ENCODE peak calls at places on chromosomes 11 and 22, in ten cellular contexts. X is B cell; M is fibroblast of the aortic adventitia; G is KBM-7; B is HCT116; S is CD8-positive, alpha-beta memory T cell; P is NCI-H510A treated with DMSO at 0.1 percent for 48 hours; I is frontal cortex; A is stimulated activated CD8-positive, alpha-beta memory T cell treated with anti-CD3 and anti-CD28 coated beads, Interleukin-12 subunit alpha, Interleukin-12 subunit beta, amount 100 ng/mL, for 1 hour; Z is naive thymus-derived CD4-positive, alpha-beta T cell. Y is an unnamed sample.

GRCh38 chr22:41998361-41999261 is at the start of gene WBP2NL:
- DNase-seq in X (peak), M (peak), G (no peak), B (no peak), S (peak), P (no peak), I (peak), A (peak), Z (peak), Y (peak)

GRCh38 chr22:24134090-24134846 is 47.0 kb upstream of the SUSD2 start:
- DNase-seq in X (peak), M (no peak), G (peak), B (no peak), S (peak), P (no peak), I (no peak), A (peak), Z (peak), Y (peak)

GRCh38 chr11:128334311-128335044 is 252.9 kb downstream of the ETS1 start:
- DNase-seq in X (no peak), M (no peak), G (no peak), B (no peak), S (no peak), P (no peak), I (no peak), A (no peak), Z (no peak), Y (no peak)

GRCh38 chr11:106471273-106471672 is 393.8 kb downstream of the AASDHPPT start:
- DNase-seq in X (no peak), M (no peak), G (no peak), B (no peak), S (no peak), P (no peak), I (no peak), A (no peak), Z (no peak), Y (no peak)

GRCh38 chr11:72844356-72844755 is 30.1 kb downstream of the ATG16L2 start:
- DNase-seq in X (no peak), M (no peak), G (no peak), B (no peak), S (no peak), P (no peak), I (no peak), A (no peak), Z (no peak), Y (no peak)

GRCh38 chr11:94866231-94866827 is 98.2 kb downstream of the AMOTL1 start:
- DNase-seq in X (no peak), M (no peak), G (no peak), B (no peak), S (no peak), P (no peak), I (no peak), A (no peak), Z (no peak), Y (no peak)

GRCh38 chr22:25030636-25031035 is 78.1 kb downstream of the KIAA1671 start:
- DNase-seq in X (no peak), M (no peak), G (no peak), B (no peak), S (no peak), P (no peak), I (no peak), A (no peak), Z (no peak), Y (no peak)

GRCh38 chr22:30444632-30445437 is 19.3 kb downstream of the MTFP1 start:
- DNase-seq in X (no peak), M (peak), G (peak), B (peak), S (peak), P (peak), I (peak), A (no peak), Z (peak), Y (peak)

GRCh38 chr11:125215951-125216350 is 51.4 kb downstream of the PKNOX2 start:
- DNase-seq in X (no peak), M (no peak), G (no peak), B (no peak), S (no peak), P (no peak), I (no peak), A (no peak), Z (no peak), Y (no peak)

GRCh38 chr11:665062-665706 is 28.1 kb downstream of the DRD4 start:
- DNase-seq in X (no peak), M (peak), G (no peak), B (no peak), S (no peak), P (no peak), I (no peak), A (no peak), Z (no peak), Y (no peak)

GRCh38 chr11:114060402-114061052 is 1.0 kb downstream of the ZBTB16 start:
- DNase-seq in X (no peak), M (peak), G (peak), B (no peak), S (peak), P (no peak), I (peak), A (no peak), Z (peak), Y (no peak)

Y was measured in germinal center.